ENCODE peak calls at places on chromosomes 12 and 14, in seven cellular contexts. S is lower lobe of right lung, V is upper lobe of right lung, Q is coronary artery, K is keratinocyte, N is caudate nucleus, P is lung. F is an unnamed sample.

GRCh38 chr12:111310076-111310870 is 58.6 kb downstream of the PHETA1 start:
- DNase-seq in Q (no peak), P (no peak), V (no peak), K (no peak), S (no peak), N (no peak), F (no peak)

GRCh38 chr14:41285193-41285748 is 321.4 kb upstream of the LRFN5 start:
- DNase-seq in P (no peak), S (no peak), Q (no peak), V (no peak), K (no peak), N (no peak), F (peak)

GRCh38 chr12:25054076-25054782 is 105.3 kb upstream of the BCAT1 start:
- DNase-seq in S (no peak), Q (no peak), K (peak), P (no peak), V (no peak), N (no peak), F (no peak)

GRCh38 chr12:19694627-19695026 is 255.3 kb downstream of the AEBP2 start:
- DNase-seq in V (no peak), Q (no peak), K (no peak), P (no peak), S (no peak), N (no peak), F (no peak)

GRCh38 chr12:15979096-15980091 is 68.3 kb downstream of the DERA start:
- DNase-seq in S (no peak), N (no peak), Q (no peak), P (no peak), K (no peak), V (no peak), F (no peak)

GRCh38 chr12:45909041-45909713 is 81.2 kb downstream of the SCAF11 start:
- DNase-seq in V (no peak), K (no peak), Q (no peak), S (no peak), N (no peak), P (no peak), F (no peak)

GRCh38 chr12:123388218-123388947 is 4.5 kb downstream of the KMT5A start:
- DNase-seq in N (peak), V (peak), P (peak), Q (peak), K (no peak), S (peak), F (peak)

GRCh38 chr14:52934762-52935161 is 16.1 kb downstream of the FERMT2 start:
- DNase-seq in Q (no peak), S (no peak), N (no peak), K (no peak), P (no peak), V (no peak), F (no peak)

GRCh38 chr14:23171251-23171975 is 12.0 kb downstream of the SLC7A8 start:
- DNase-seq in Q (no peak), S (no peak), K (no peak), V (no peak), N (no peak), P (no peak), F (no peak)

GRCh38 chr14:95361373-95362179 is 41.9 kb upstream of the CLMN start:
- DNase-seq in V (peak), P (peak), N (peak), S (peak), Q (no peak), K (peak), F (no peak)

GRCh38 chr14:54211562-54212308 is 185.1 kb upstream of the CDKN3 start:
- DNase-seq in Q (no peak), K (peak), S (no peak), V (no peak), N (no peak), P (no peak), F (no peak)

GRCh38 chr12:45089417-45089816 is 38.5 kb upstream of the DBX2 start:
- DNase-seq in V (no peak), Q (no peak), K (no peak), N (no peak), S (no peak), P (no peak), F (no peak)

GRCh38 chr14:34081126-34081575 is 130.3 kb upstream of the EGLN3 start:
- DNase-seq in P (no peak), S (no peak), K (no peak), Q (peak), N (no peak), V (no peak), F (no peak)

GRCh38 chr12:94488449-94488848 is 28.8 kb upstream of the CEP83 start:
- DNase-seq in V (no peak), P (no peak), K (no peak), S (no peak), N (no peak), Q (no peak), F (no peak)

GRCh38 chr14:106551265-106551664 is 1024.9 kb downstream of the TMEM121 start:
- DNase-seq in Q (no peak), V (no peak), S (no peak), P (no peak), K (no peak), N (no peak), F (no peak)

GRCh38 chr12:53047221-53048032 is 2.4 kb upstream of the TNS2 start:
- DNase-seq in K (no peak), V (peak), P (peak), N (peak), S (peak), Q (peak), F (no peak)

GRCh38 chr12:105414088-105414487 is 83.6 kb downstream of the C12orf75 start:
- DNase-seq in N (no peak), P (no peak), K (no peak), Q (no peak), S (no peak), V (no peak), F (no peak)

GRCh38 chr12:131894981-131895639 is 688 bp downstream of the ULK1 start:
- DNase-seq in V (peak), P (no peak), K (no peak), Q (peak), S (no peak), N (peak), F (no peak)

GRCh38 chr12:120866143-120866542 is 38.0 kb downstream of the SPPL3 start:
- DNase-seq in P (no peak), Q (no peak), V (no peak), K (no peak), S (no peak), N (no peak), F (no peak)

GRCh38 chr14:20184181-20184580 is 6.5 kb upstream of the OR11G2 start:
- DNase-seq in K (no peak), N (no peak), S (no peak), Q (no peak), P (no peak), V (no peak), F (no peak)

GRCh38 chr12:113903381-113903863 is 62.7 kb downstream of the RBM19 start:
- DNase-seq in Q (no peak), K (no peak), S (no peak), P (no peak), N (no peak), V (no peak), F (no peak)

GRCh38 chr12:103909811-103910210 is 20.4 kb upstream of the HSP90B1 start:
- DNase-seq in K (no peak), V (no peak), P (no peak), S (no peak), N (no peak), Q (no peak), F (no peak)

GRCh38 chr12:109885616-109886015 is 5.3 kb upstream of the GLTP start:
- DNase-seq in Q (no peak), K (peak), S (no peak), V (no peak), P (no peak), N (no peak), F (no peak)

GRCh38 chr12:46110928-46111699 is 120.7 kb upstream of the SCAF11 start:
- DNase-seq in P (no peak), V (no peak), S (no peak), N (no peak), Q (no peak), K (no peak), F (no peak)

GRCh38 chr12:38268612-38269011 is 48.0 kb upstream of the ALG10B start:
- DNase-seq in Q (no peak), P (no peak), V (no peak), S (no peak), N (no peak), K (no peak), F (no peak)

GRCh38 chr12:98446060-98446459 is 69.3 kb upstream of the TMPO start:
- DNase-seq in K (no peak), N (no peak), V (no peak), S (no peak), Q (no peak), P (no peak), F (no peak)

GRCh38 chr12:122944588-122944987 is 21.7 kb downstream of the ABCB9 start:
- DNase-seq in P (no peak), S (no peak), N (peak), Q (no peak), V (no peak), K (peak), F (peak)

GRCh38 chr12:92224685-92225331 is 79.2 kb upstream of the BTG1 start:
- DNase-seq in V (no peak), K (peak), Q (no peak), S (no peak), N (no peak), P (no peak), F (no peak)

GRCh38 chr12:61523276-61523992 is 736.8 kb upstream of the USP15 start:
- DNase-seq in V (no peak), P (no peak), N (no peak), S (no peak), Q (no peak), K (no peak), F (no peak)

GRCh38 chr14:51468523-51468922 is 183.2 kb upstream of the FRMD6 start:
- DNase-seq in P (no peak), K (no peak), V (no peak), S (no peak), Q (no peak), N (no peak), F (no peak)

GRCh38 chr12:121578230-121579189 is 2.3 kb downstream of the KDM2B start:
- DNase-seq in K (no peak), Q (peak), V (no peak), N (peak), S (peak), P (no peak), F (no peak)

GRCh38 chr12:103093499-103094106 is 136.1 kb downstream of the ASCL1 start:
- DNase-seq in N (no peak), Q (no peak), V (no peak), P (no peak), K (no peak), S (no peak), F (no peak)

GRCh38 chr12:91211869-91212268 is 29.3 kb upstream of the DCN start:
- DNase-seq in S (no peak), N (no peak), P (no peak), K (no peak), Q (no peak), V (no peak), F (no peak)

GRCh38 chr12:124762791-124763593 is 100.7 kb downstream of the SCARB1 start:
- DNase-seq in V (no peak), Q (no peak), P (no peak), S (no peak), K (no peak), N (no peak), F (no peak)

GRCh38 chr12:52811191-52812072 is 2.5 kb downstream of the KRT4 start:
- DNase-seq in V (peak), S (no peak), N (no peak), K (no peak), P (no peak), Q (no peak), F (no peak)

GRCh38 chr12:57816855-57817151 is 1.7 kb downstream of the AVIL start:
- DNase-seq in N (no peak), Q (no peak), V (no peak), P (peak), K (no peak), S (peak), F (no peak)

GRCh38 chr14:47675489-47676300 is at the start of gene MDGA2:
- DNase-seq in S (no peak), P (no peak), Q (no peak), K (no peak), N (peak), V (peak), F (peak)

GRCh38 chr14:85437143-85437542 is 92.8 kb upstream of the FLRT2 start:
- DNase-seq in N (no peak), S (no peak), P (no peak), V (no peak), K (peak), Q (no peak), F (no peak)

GRCh38 chr14:92658160-92658559 is 90.3 kb downstream of the LGMN start:
- DNase-seq in S (no peak), K (no peak), P (no peak), Q (no peak), V (no peak), N (no peak), F (no peak)

GRCh38 chr12:88726806-88727722 is 146.8 kb upstream of the KITLG start:
- DNase-seq in V (no peak), K (no peak), P (no peak), N (no peak), S (no peak), Q (no peak), F (no peak)

DNA sequence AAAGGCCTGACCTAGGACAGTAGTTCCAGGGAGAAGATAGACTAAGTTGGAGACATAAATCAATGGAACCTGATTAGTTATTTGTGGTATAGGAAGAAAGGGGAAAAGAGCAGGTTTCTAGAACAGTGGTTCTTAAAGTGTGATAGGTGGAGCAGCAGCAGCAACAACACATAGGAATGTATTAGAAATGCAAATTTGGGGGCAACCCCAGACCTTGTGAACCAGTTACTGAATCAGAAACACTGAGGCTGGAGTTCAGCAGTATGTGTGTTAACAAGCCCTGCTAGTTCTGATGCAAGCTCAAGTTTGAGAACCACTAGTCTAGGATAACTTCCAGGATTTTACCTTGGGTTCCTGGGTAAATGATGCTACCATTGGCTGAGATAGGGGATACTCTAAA is 308.7 kb downstream of the EMP1 start:
- DNase-seq in K (no peak), N (no peak), P (no peak), Q (no peak), V (no peak), S (no peak), F (no peak)
- H3K27ac ChIP-seq in K (no peak), N (no peak), P (no peak), Q (no peak), V (no peak), S (no peak), F (no peak)

GRCh38 chr12:5966486-5967095 is 21.5 kb upstream of the ANO2 start:
- DNase-seq in K (no peak), Q (no peak), S (no peak), V (no peak), P (no peak), N (no peak), F (no peak)

GRCh38 chr12:5969974-5970690 is 25.1 kb upstream of the ANO2 start:
- DNase-seq in S (no peak), K (no peak), V (no peak), N (no peak), P (no peak), Q (no peak), F (no peak)

GRCh38 chr12:5967645-5968415 is 22.8 kb upstream of the ANO2 start:
- DNase-seq in K (no peak), P (no peak), V (no peak), S (no peak), N (no peak), Q (no peak), F (no peak)

GRCh38 chr12:5971194-5971850 is 26.3 kb upstream of the ANO2 start:
- DNase-seq in V (no peak), N (no peak), P (no peak), S (no peak), K (no peak), Q (no peak), F (no peak)

DNA sequence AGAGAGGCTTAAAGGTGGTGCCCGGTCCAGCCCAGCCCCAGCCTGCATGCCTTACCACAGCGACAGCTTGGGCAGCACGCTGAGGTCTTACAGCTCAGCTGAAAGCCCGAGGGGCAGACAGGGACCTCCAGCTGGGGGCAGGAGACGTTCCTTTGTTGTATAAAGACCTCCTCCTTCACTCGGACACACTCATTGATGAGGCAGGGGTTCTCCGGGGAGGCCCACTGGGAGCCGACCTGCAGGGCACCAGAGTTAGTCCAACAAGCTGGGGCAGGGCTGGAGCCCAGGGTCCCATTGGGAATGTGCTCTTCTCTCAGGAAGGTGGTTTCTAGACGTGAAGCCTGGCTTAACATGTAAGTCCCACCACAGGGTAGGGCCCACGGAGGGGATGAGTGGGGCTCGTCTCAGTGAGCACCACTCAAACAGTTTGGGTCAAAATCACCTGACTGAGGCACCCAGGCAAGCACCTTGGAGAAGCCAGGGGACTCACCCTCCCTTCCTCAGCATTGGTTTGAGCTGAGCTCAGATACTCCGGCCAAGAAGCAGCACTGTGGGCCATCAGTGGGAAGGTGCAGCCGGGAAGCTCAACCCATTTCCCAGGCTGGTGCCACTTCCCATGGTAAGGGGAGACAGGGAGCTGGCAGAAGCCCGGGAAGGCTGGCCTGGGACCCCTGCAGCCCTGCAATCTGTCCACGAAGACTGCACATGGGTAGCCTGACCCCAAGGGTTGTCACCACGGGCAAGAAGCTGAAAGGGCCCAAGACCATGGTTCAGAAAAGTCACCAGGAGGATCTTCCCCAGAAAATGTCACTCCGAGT is 24.3 kb upstream of the ANO2 start:
- DNase-seq in S (no peak), V (no peak), Q (no peak), K (no peak), P (no peak), N (no peak), F (no peak)
- H3K27ac ChIP-seq in S (no peak), V (no peak), Q (no peak), K (no peak), P (no peak), N (no peak), F (no peak)

GRCh38 chr14:59204305-59204704 is 15.8 kb downstream of the DAAM1 start:
- DNase-seq in V (no peak), Q (no peak), S (no peak), K (no peak), N (no peak), P (no peak), F (no peak)

GRCh38 chr14:59213368-59214315 is 25.2 kb downstream of the DAAM1 start:
- DNase-seq in N (no peak), Q (no peak), V (no peak), P (no peak), S (no peak), K (no peak), F (no peak)

GRCh38 chr14:59206892-59207291 is 18.4 kb downstream of the DAAM1 start:
- DNase-seq in N (no peak), K (no peak), Q (no peak), S (no peak), V (no peak), P (no peak), F (no peak)

GRCh38 chr14:59207506-59207933 is 19.1 kb downstream of the DAAM1 start:
- DNase-seq in S (no peak), K (no peak), V (no peak), Q (no peak), N (no peak), P (no peak), F (no peak)

DNA sequence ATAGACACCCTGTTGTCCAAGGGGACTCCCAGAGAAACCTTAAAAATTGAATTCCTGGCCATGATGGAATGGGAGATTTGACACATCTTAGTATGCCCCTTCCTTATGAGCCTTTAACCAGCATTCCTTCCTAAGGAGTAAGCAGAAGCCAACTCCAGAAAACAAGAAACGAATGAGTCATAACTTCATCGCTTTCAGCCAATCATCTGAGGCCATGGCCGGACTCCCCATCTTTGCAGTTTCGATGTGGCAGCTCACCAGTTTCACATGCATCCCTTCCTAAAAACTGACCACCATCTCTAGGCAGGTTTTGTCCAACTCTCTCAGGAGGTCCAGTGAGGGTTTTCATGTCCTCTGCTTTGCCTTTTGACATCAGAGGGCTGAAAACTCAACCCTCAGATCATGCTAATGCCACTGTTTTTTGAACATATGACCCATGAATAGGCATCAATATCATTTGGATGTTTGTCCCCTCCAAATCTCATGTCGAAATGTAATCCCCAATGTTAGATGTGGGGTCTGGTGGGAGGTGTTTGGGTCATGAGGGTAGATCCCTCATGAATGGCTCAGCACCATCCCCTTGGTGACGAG is 19.9 kb downstream of the DAAM1 start:
- DNase-seq in P (no peak), S (no peak), V (no peak), N (no peak), K (no peak), Q (no peak), F (no peak)
- H3K27ac ChIP-seq in P (no peak), S (no peak), V (no peak), N (no peak), K (no peak), Q (no peak), F (no peak)

GRCh38 chr12:49928476-49928875 is 22.1 kb upstream of the AQP2 start:
- DNase-seq in K (no peak), P (no peak), Q (no peak), V (no peak), S (no peak), N (no peak), F (no peak)

GRCh38 chr12:49923035-49923644 is 19.4 kb upstream of the FAIM2 start:
- DNase-seq in Q (peak), V (peak), K (no peak), P (no peak), S (no peak), N (no peak), F (no peak)

GRCh38 chr12:49923878-49924610 is 20.3 kb upstream of the FAIM2 start:
- DNase-seq in Q (no peak), K (no peak), N (no peak), P (no peak), V (peak), S (no peak), F (no peak)

GRCh38 chr12:49924847-49925246 is 21.1 kb upstream of the FAIM2 start:
- DNase-seq in N (no peak), V (peak), Q (peak), P (no peak), K (no peak), S (no peak), F (no peak)

GRCh38 chr12:49925433-49926194 is 21.9 kb upstream of the FAIM2 start:
- DNase-seq in K (no peak), Q (peak), V (peak), S (no peak), N (no peak), P (no peak), F (no peak)
- H3K27ac ChIP-seq in K (no peak), Q (no peak), V (no peak), S (no peak), N (no peak), P (no peak), F (no peak)